ENCODE peak calls at places on chromosomes 6 and 20, in four cellular contexts. One of them, this sample, is unnamed.

GRCh38 chr6:157060440-157060949 is 262.8 kb downstream of the TMEM242 start:
- DNase-seq in tibial nerve: no peak
- DNase-seq in WERI-Rb-1: no peak
- DNase-seq in H1: no peak
- DNase-seq in this sample: no peak

GRCh38 chr6:48736486-48737206 is 625.6 kb upstream of the PTCHD4 start:
- DNase-seq in tibial nerve: no peak
- DNase-seq in WERI-Rb-1: no peak
- DNase-seq in H1: no peak
- DNase-seq in this sample: no peak

GRCh38 chr6:5205035-5205469 is 55.7 kb downstream of the LYRM4 start:
- DNase-seq in tibial nerve: no peak
- DNase-seq in WERI-Rb-1: peak; percentile 55
- DNase-seq in H1: no peak
- DNase-seq in this sample: no peak

GRCh38 chr20:6157345-6157744 is 34.5 kb upstream of the FERMT1 start:
- DNase-seq in tibial nerve: no peak
- DNase-seq in WERI-Rb-1: no peak
- DNase-seq in H1: no peak
- DNase-seq in this sample: no peak

GRCh38 chr6:91167846-91168245 is 581.0 kb upstream of the MAP3K7 start:
- DNase-seq in tibial nerve: no peak
- DNase-seq in WERI-Rb-1: no peak
- DNase-seq in H1: no peak
- DNase-seq in this sample: no peak

GRCh38 chr6:38957426-38957825 is 91.2 kb upstream of the GLP1R start:
- DNase-seq in tibial nerve: no peak
- DNase-seq in WERI-Rb-1: no peak
- DNase-seq in H1: no peak
- DNase-seq in this sample: no peak

GRCh38 chr6:44738652-44739141 is 351.2 kb downstream of the CDC5L start:
- DNase-seq in tibial nerve: no peak
- DNase-seq in WERI-Rb-1: no peak
- DNase-seq in H1: no peak
- DNase-seq in this sample: no peak

GRCh38 chr20:35276408-35276807 is 1.5 kb downstream of the MMP24OS start:
- DNase-seq in tibial nerve: no peak
- DNase-seq in WERI-Rb-1: no peak
- DNase-seq in H1: no peak
- DNase-seq in this sample: no peak

GRCh38 chr6:20540683-20541082 is 6.4 kb downstream of the CDKAL1 start:
- DNase-seq in tibial nerve: no peak
- DNase-seq in WERI-Rb-1: no peak
- DNase-seq in H1: no peak
- DNase-seq in this sample: no peak

GRCh38 chr20:1440024-1440423 is 26.6 kb downstream of the NSFL1C start:
- DNase-seq in tibial nerve: no peak
- DNase-seq in WERI-Rb-1: peak; percentile 29
- DNase-seq in H1: peak; percentile 50
- DNase-seq in this sample: no peak

GRCh38 chr6:7157752-7158616 is 50.2 kb downstream of the RREB1 start:
- DNase-seq in tibial nerve: no peak
- DNase-seq in WERI-Rb-1: peak; percentile 5
- DNase-seq in H1: no peak
- DNase-seq in this sample: no peak

GRCh38 chr20:33132858-33133615 is 34.9 kb upstream of the BPIFA2 start:
- DNase-seq in tibial nerve: no peak
- DNase-seq in WERI-Rb-1: no peak
- DNase-seq in H1: no peak
- DNase-seq in this sample: no peak

GRCh38 chr6:15312500-15312899 is 66.6 kb downstream of the JARID2 start:
- DNase-seq in tibial nerve: no peak
- DNase-seq in WERI-Rb-1: no peak
- DNase-seq in H1: no peak
- DNase-seq in this sample: peak; percentile 22

GRCh38 chr20:49285233-49285668 is 7.4 kb upstream of the ZNFX1 start:
- DNase-seq in tibial nerve: no peak
- DNase-seq in WERI-Rb-1: no peak
- DNase-seq in H1: no peak
- DNase-seq in this sample: no peak

GRCh38 chr6:85911067-85911466 is 268.4 kb upstream of the SYNCRIP start:
- DNase-seq in tibial nerve: no peak
- DNase-seq in WERI-Rb-1: no peak
- DNase-seq in H1: no peak
- DNase-seq in this sample: no peak

GRCh38 chr6:7479801-7480266 is 61.6 kb upstream of the DSP start:
- DNase-seq in tibial nerve: no peak
- DNase-seq in WERI-Rb-1: no peak
- DNase-seq in H1: no peak
- DNase-seq in this sample: no peak

GRCh38 chr6:24658573-24659511 is 7.9 kb downstream of the TDP2 start:
- DNase-seq in tibial nerve: no peak
- DNase-seq in WERI-Rb-1: no peak
- DNase-seq in H1: no peak
- DNase-seq in this sample: no peak

GRCh38 chr20:48295966-48296421 is 510.7 kb upstream of the SULF2 start:
- DNase-seq in tibial nerve: no peak
- DNase-seq in WERI-Rb-1: no peak
- DNase-seq in H1: peak; percentile 19
- DNase-seq in this sample: no peak

GRCh38 chr6:22322103-22322882 is 25.5 kb upstream of the PRL start:
- DNase-seq in tibial nerve: no peak
- DNase-seq in WERI-Rb-1: no peak
- DNase-seq in H1: no peak
- DNase-seq in this sample: no peak

GRCh38 chr6:163340201-163340887 is 74.2 kb upstream of the QKI start:
- DNase-seq in tibial nerve: no peak
- DNase-seq in WERI-Rb-1: no peak
- DNase-seq in H1: no peak
- DNase-seq in this sample: no peak

GRCh38 chr6:127547909-127548649 is 28.9 kb upstream of the C6orf58 start:
- DNase-seq in tibial nerve: no peak
- DNase-seq in WERI-Rb-1: no peak
- DNase-seq in H1: no peak
- DNase-seq in this sample: no peak

GRCh38 chr6:110053395-110054240 is 75.5 kb downstream of the GPR6 start:
- DNase-seq in tibial nerve: no peak
- DNase-seq in WERI-Rb-1: peak; percentile 25
- DNase-seq in H1: no peak
- DNase-seq in this sample: no peak

GRCh38 chr6:163014736-163015135 is 287.0 kb downstream of the PACRG start:
- DNase-seq in tibial nerve: no peak
- DNase-seq in WERI-Rb-1: no peak
- DNase-seq in H1: no peak
- DNase-seq in this sample: no peak

GRCh38 chr6:53813096-53813495 is 18.3 kb downstream of the LRRC1 start:
- DNase-seq in tibial nerve: no peak
- DNase-seq in WERI-Rb-1: no peak
- DNase-seq in H1: no peak
- DNase-seq in this sample: no peak

GRCh38 chr6:18598865-18599264 is 211.7 kb downstream of the RNF144B start:
- DNase-seq in tibial nerve: no peak
- DNase-seq in WERI-Rb-1: no peak
- DNase-seq in H1: no peak
- DNase-seq in this sample: no peak

GRCh38 chr6:169589293-169589692 is 112.5 kb downstream of the WDR27 start:
- DNase-seq in tibial nerve: no peak
- DNase-seq in WERI-Rb-1: no peak
- DNase-seq in H1: no peak
- DNase-seq in this sample: no peak

GRCh38 chr6:41658551-41659069 is 20.3 kb downstream of the MDFI start:
- DNase-seq in tibial nerve: no peak
- DNase-seq in WERI-Rb-1: no peak
- DNase-seq in H1: no peak
- DNase-seq in this sample: no peak

GRCh38 chr6:57190140-57190539 is 18.0 kb downstream of the BAG2 start:
- DNase-seq in tibial nerve: no peak
- DNase-seq in WERI-Rb-1: no peak
- DNase-seq in H1: no peak
- DNase-seq in this sample: no peak

GRCh38 chr6:99591673-99592364 is 14.8 kb upstream of the PRDM13 start:
- DNase-seq in tibial nerve: no peak
- DNase-seq in WERI-Rb-1: no peak
- DNase-seq in H1: no peak
- DNase-seq in this sample: no peak
- H3K27me3 ChIP-seq in tibial nerve: peaks cover 95% of the 10 kb centered on the region
- H3K27me3 ChIP-seq in WERI-Rb-1: peaks cover 34% of the 10 kb centered on the region
- H3K27me3 ChIP-seq in H1: peaks cover 97% of the 10 kb centered on the region
- H3K27me3 ChIP-seq in this sample: peaks cover 89% of the 10 kb centered on the region

GRCh38 chr20:63103402-63104311 is 96.9 kb upstream of the BHLHE23 start:
- DNase-seq in tibial nerve: no peak
- DNase-seq in WERI-Rb-1: no peak
- DNase-seq in H1: no peak
- DNase-seq in this sample: peak; percentile 13

GRCh38 chr20:63101781-63102719 is 95.3 kb upstream of the BHLHE23 start:
- DNase-seq in tibial nerve: no peak
- DNase-seq in WERI-Rb-1: peak; percentile 46
- DNase-seq in H1: no peak
- DNase-seq in this sample: peak; percentile 25

GRCh38 chr20:63104312-63105181 is 97.8 kb upstream of the BHLHE23 start:
- DNase-seq in tibial nerve: no peak
- DNase-seq in WERI-Rb-1: no peak
- DNase-seq in H1: no peak
- DNase-seq in this sample: no peak

GRCh38 chr20:63100926-63101699 is 94.3 kb upstream of the BHLHE23 start:
- DNase-seq in tibial nerve: no peak
- DNase-seq in WERI-Rb-1: peak; percentile 7
- DNase-seq in H1: no peak
- DNase-seq in this sample: peak; percentile 8

DNA sequence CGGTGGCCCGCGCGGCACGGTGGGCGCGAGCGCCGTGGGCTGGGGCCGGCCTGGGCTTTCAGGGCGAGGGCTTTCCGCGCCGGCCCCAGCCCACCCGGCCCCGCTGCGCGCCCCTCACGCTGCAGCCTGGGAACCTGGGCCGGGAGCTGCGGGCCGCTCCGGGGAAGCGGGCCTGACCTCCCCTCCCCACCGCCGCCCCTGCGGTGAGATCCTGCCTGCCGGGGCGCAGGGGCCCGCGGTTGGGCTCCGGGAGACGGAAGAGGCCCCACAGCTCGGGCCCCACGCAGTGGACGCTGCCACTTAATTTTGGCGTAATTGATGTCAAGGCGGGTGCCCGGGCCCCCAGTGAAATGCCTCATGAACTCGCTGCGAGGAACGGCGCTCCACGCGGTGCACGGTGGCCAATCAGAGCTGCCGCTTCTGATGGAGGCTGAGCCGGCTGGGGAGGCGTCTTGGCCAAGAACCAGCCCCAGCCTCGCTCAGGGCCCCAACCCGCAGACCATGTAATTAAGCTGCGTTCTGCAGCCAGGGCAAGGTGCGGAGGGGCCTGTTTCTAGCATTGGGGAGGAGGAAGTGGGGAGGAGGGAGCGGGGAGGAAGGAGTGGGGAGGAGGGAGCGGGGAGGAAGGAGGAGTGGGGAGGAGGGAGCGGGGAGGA is 96.1 kb upstream of the BHLHE23 start:
- DNase-seq in tibial nerve: no peak
- DNase-seq in WERI-Rb-1: peak; percentile 47
- DNase-seq in H1: no peak
- DNase-seq in this sample: peak; percentile 24
- H3K27me3 ChIP-seq in tibial nerve: peaks cover 37% of the 10 kb centered on the region
- H3K27me3 ChIP-seq in WERI-Rb-1: no peaks in the 10 kb centered on the region
- H3K27me3 ChIP-seq in H1: peaks cover 41% of the 10 kb centered on the region
- H3K27me3 ChIP-seq in this sample: peaks cover 40% of the 10 kb centered on the region

DNA sequence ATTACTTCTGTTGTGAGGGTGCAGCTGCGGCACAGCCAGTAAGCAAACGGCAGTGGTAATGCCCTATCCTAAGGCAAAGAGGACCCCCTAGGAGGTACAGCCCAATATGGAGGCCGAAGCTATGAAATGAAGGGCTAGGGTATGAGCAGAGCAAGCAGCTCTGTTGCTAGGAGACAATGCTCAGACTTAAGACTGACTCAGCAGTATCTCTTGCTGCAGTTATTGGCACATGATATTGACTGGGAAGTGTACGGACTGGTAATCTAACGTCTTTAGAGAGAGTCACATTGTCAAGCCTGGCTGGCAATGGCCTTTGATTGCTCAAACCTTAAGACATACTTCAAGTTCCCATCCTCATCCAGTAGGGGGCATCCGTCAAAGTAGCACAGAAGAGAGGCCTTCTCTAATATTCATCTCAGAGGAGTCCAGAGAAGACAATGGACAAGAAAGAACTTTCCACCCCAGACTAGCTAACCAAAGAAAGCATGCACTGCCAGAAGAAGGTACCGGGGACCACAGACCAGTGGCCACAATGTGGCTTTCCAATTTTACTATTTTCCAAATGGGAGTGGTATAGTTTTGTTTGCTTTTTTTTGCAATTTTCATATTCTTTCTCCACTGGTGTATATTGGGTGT is 37.0 kb downstream of the LRFN2 start:
- DNase-seq in tibial nerve: no peak
- DNase-seq in WERI-Rb-1: peak; percentile 74
- DNase-seq in H1: no peak
- DNase-seq in this sample: peak; percentile 51
- H3K27me3 ChIP-seq in tibial nerve: no peaks in the 10 kb centered on the region
- H3K27me3 ChIP-seq in WERI-Rb-1: no peaks in the 10 kb centered on the region
- H3K27me3 ChIP-seq in H1: no peaks in the 10 kb centered on the region
- H3K27me3 ChIP-seq in this sample: no peaks in the 10 kb centered on the region

GRCh38 chr6:13851803-13852202 is 37.4 kb upstream of the MCUR1 start:
- DNase-seq in tibial nerve: no peak
- DNase-seq in WERI-Rb-1: no peak
- DNase-seq in H1: no peak
- DNase-seq in this sample: no peak

GRCh38 chr6:13854716-13855250 is 40.4 kb upstream of the MCUR1 start:
- DNase-seq in tibial nerve: no peak
- DNase-seq in WERI-Rb-1: peak; percentile 3
- DNase-seq in H1: no peak
- DNase-seq in this sample: no peak

GRCh38 chr6:13848553-13849150 is 34.3 kb upstream of the MCUR1 start:
- DNase-seq in tibial nerve: no peak
- DNase-seq in WERI-Rb-1: no peak
- DNase-seq in H1: no peak
- DNase-seq in this sample: no peak

GRCh38 chr6:13853871-13854270 is 39.5 kb upstream of the MCUR1 start:
- DNase-seq in tibial nerve: no peak
- DNase-seq in WERI-Rb-1: no peak
- DNase-seq in H1: no peak
- DNase-seq in this sample: no peak
- H3K27me3 ChIP-seq in tibial nerve: peaks cover 12% of the 10 kb centered on the region
- H3K27me3 ChIP-seq in WERI-Rb-1: no peaks in the 10 kb centered on the region
- H3K27me3 ChIP-seq in H1: no peaks in the 10 kb centered on the region
- H3K27me3 ChIP-seq in this sample: peaks cover 7% of the 10 kb centered on the region

DNA sequence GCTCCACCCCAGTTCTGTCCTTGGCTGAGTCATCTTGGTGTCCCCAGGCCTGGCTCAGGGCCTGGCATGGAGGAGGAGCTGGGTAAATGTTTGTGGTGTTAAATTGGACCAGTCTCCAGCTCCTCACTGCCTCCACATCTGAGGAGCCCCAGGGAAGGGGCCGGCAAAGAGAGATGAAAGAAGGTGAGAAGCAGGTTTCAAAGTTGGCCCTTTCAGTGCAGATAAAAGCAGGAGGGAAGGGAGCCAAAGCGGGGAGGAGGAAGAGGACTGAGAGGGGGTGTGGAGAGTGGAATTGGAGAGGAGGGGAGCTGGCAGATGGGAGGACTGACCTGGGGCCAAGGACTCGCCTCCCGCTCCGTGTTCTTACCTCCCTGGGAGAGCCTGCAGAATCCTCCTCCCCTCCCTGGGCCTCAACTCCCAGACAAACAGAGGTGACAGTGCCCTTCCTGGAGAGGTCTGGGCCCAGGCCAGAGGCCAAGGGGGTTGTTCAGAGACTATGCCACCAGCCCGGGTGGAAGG is 89.0 kb downstream of the CD40 start:
- DNase-seq in tibial nerve: no peak
- DNase-seq in WERI-Rb-1: no peak
- DNase-seq in H1: no peak
- DNase-seq in this sample: no peak
- H3K27me3 ChIP-seq in tibial nerve: peaks cover 55% of the 10 kb centered on the region
- H3K27me3 ChIP-seq in WERI-Rb-1: no peaks in the 10 kb centered on the region
- H3K27me3 ChIP-seq in H1: no peaks in the 10 kb centered on the region
- H3K27me3 ChIP-seq in this sample: no peaks in the 10 kb centered on the region